ENCODE peak calls at places on chromosomes 6 and 20, in seven cellular contexts. F is mucosa of gallbladder; E is activated CD4-positive, alpha-beta T cell treated with anti-CD3 and anti-CD28 coated beads, Interleukin-2, amount 50 U/mL, for 1 hour; A is GM12865; Y is substantia nigra; Z is COR-L47; X is IMR-90. D is an unnamed sample.

GRCh38 chr20:5349448-5349847 is 32.7 kb upstream of the PROKR2 start:
- DNase-seq in X (peak; percentile 1), F (no peak), E (no peak), Z (no peak), A (no peak), Y (no peak), D (no peak)

GRCh38 chr6:139452176-139452876 is 77.9 kb upstream of the CITED2 start:
- DNase-seq in A (no peak), E (no peak), Z (no peak), Y (no peak), F (no peak), X (peak; percentile 50), D (no peak)

GRCh38 chr6:19879663-19880062 is 42.5 kb downstream of the ID4 start:
- DNase-seq in A (no peak), E (no peak), F (no peak), Y (no peak), X (no peak), Z (peak; percentile 34), D (no peak)

GRCh38 chr6:40349092-40349491 is 238.1 kb downstream of the LRFN2 start:
- DNase-seq in F (no peak), E (no peak), Y (no peak), Z (no peak), A (no peak), X (no peak), D (no peak)

GRCh38 chr20:32912688-32913087 is 54.0 kb downstream of the EFCAB8 start:
- DNase-seq in A (no peak), Y (no peak), X (no peak), E (no peak), Z (no peak), F (no peak), D (no peak)

GRCh38 chr6:130944486-130944885 is 117.3 kb downstream of the SMLR1 start:
- DNase-seq in A (no peak), E (no peak), F (no peak), Z (no peak), X (no peak), Y (peak; percentile 18), D (no peak)

GRCh38 chr20:53839423-53840176 is 230.8 kb downstream of the BCAS1 start:
- DNase-seq in E (peak; percentile 48), F (peak; percentile 38), A (peak; percentile 95), X (no peak), Z (no peak), Y (no peak), D (no peak)

GRCh38 chr20:48574383-48574782 is 253.4 kb downstream of the PREX1 start:
- DNase-seq in Z (no peak), A (peak; percentile 24), E (no peak), F (no peak), Y (no peak), X (no peak), D (no peak)

GRCh38 chr20:44089987-44090674 is 96.9 kb downstream of the JPH2 start:
- DNase-seq in A (peak; percentile 81), E (no peak), X (peak; percentile 69), Y (no peak), F (peak; percentile 31), Z (no peak), D (no peak)

GRCh38 chr6:24458937-24459336 is 30.4 kb downstream of the GPLD1 start:
- DNase-seq in A (no peak), Z (no peak), X (no peak), E (no peak), F (no peak), Y (no peak), D (no peak)

GRCh38 chr6:91082311-91082803 is 495.5 kb upstream of the MAP3K7 start:
- DNase-seq in A (no peak), Y (no peak), F (no peak), E (no peak), Z (no peak), X (peak; percentile 40), D (no peak)

GRCh38 chr6:37473364-37474095 is 26.2 kb downstream of the CCDC167 start:
- DNase-seq in E (no peak), X (peak; percentile 33), F (peak; percentile 70), Y (no peak), A (no peak), Z (no peak), D (no peak)